ENCODE peak calls at places on chromosome 5, in nine cellular contexts. E, M, C, Y, A, S, F, Q and J are unnamed samples.

GRCh38 chr5:61409568-61409967 is 77.5 kb downstream of the ZSWIM6 start:
- DNase-seq in E (no peak), M (no peak), C (peak), Y (peak), A (no peak), S (no peak), F (no peak), Q (peak), J (peak)

GRCh38 chr5:91956738-91957137 is 573.6 kb upstream of the ARRDC3 start:
- DNase-seq in E (no peak), M (no peak), C (no peak), Y (no peak), A (no peak), S (no peak), F (no peak), Q (no peak), J (no peak)

GRCh38 chr5:84286662-84287061 is 98.0 kb downstream of the EDIL3 start:
- DNase-seq in E (peak), M (no peak), C (no peak), Y (no peak), A (no peak), S (no peak), F (no peak), Q (no peak), J (no peak)

GRCh38 chr5:154753792-154754191 is 1.4 kb upstream of the LARP1 start:
- DNase-seq in E (peak), M (no peak), C (peak), Y (peak), A (no peak), S (no peak), F (no peak), Q (peak), J (peak)

GRCh38 chr5:57566914-57567313 is 84.3 kb upstream of the ACTBL2 start:
- DNase-seq in E (no peak), M (no peak), C (peak), Y (no peak), A (no peak), S (no peak), F (no peak), Q (no peak), J (peak)

GRCh38 chr5:14400085-14400484 is 181.5 kb upstream of the OTULINL start:
- DNase-seq in E (no peak), M (no peak), C (peak), Y (peak), A (no peak), S (no peak), F (no peak), Q (no peak), J (peak)

GRCh38 chr5:61417345-61417744 is 85.3 kb downstream of the ZSWIM6 start:
- DNase-seq in E (no peak), M (no peak), C (no peak), Y (no peak), A (no peak), S (no peak), F (no peak), Q (no peak), J (no peak)

GRCh38 chr5:176748073-176748966 is 62.0 kb upstream of the UNC5A start:
- DNase-seq in E (no peak), M (no peak), C (no peak), Y (no peak), A (no peak), S (no peak), F (no peak), Q (peak), J (no peak)

GRCh38 chr5:31886206-31886605 is 247.3 kb downstream of the PDZD2 start:
- DNase-seq in E (no peak), M (no peak), C (no peak), Y (no peak), A (no peak), S (no peak), F (no peak), Q (no peak), J (no peak)

GRCh38 chr5:150624334-150625163 is 15.9 kb upstream of the SYNPO start:
- DNase-seq in E (no peak), M (no peak), C (no peak), Y (no peak), A (no peak), S (no peak), F (peak), Q (peak), J (no peak)

GRCh38 chr5:75243510-75243909 is 6.8 kb upstream of the ANKRD31 start:
- DNase-seq in E (no peak), M (no peak), C (no peak), Y (no peak), A (no peak), S (no peak), F (no peak), Q (no peak), J (no peak)

GRCh38 chr5:10297646-10298204 is 10.0 kb downstream of the CMBL start:
- DNase-seq in E (no peak), M (no peak), C (no peak), Y (no peak), A (no peak), S (no peak), F (no peak), Q (no peak), J (no peak)

GRCh38 chr5:33300209-33300742 is 140.5 kb upstream of the TARS1 start:
- DNase-seq in E (no peak), M (no peak), C (no peak), Y (no peak), A (no peak), S (no peak), F (no peak), Q (no peak), J (no peak)

GRCh38 chr5:3351581-3352442 is 243.8 kb upstream of the IRX1 start:
- DNase-seq in E (no peak), M (no peak), C (no peak), Y (no peak), A (no peak), S (no peak), F (no peak), Q (no peak), J (no peak)

GRCh38 chr5:82352146-82352791 is 74.1 kb upstream of the RPS23 start:
- DNase-seq in E (no peak), M (no peak), C (no peak), Y (no peak), A (no peak), S (no peak), F (no peak), Q (peak), J (no peak)

GRCh38 chr5:138702166-138702826 is 50.9 kb upstream of the CTNNA1 start:
- DNase-seq in E (no peak), M (no peak), C (peak), Y (no peak), A (no peak), S (no peak), F (no peak), Q (no peak), J (no peak)

GRCh38 chr5:62093981-62094380 is 212.0 kb upstream of the KIF2A start:
- DNase-seq in E (no peak), M (peak), C (peak), Y (no peak), A (no peak), S (no peak), F (no peak), Q (peak), J (peak)

GRCh38 chr5:149730620-149731331 is 666 bp downstream of the PPARGC1B start:
- DNase-seq in E (no peak), M (no peak), C (peak), Y (peak), A (peak), S (peak), F (peak), Q (peak), J (no peak)

GRCh38 chr5:172860520-172861443 is 26.7 kb downstream of the ERGIC1 start:
- DNase-seq in E (peak), M (no peak), C (peak), Y (peak), A (no peak), S (no peak), F (no peak), Q (peak), J (peak)

GRCh38 chr5:129852747-129853352 is 51.4 kb upstream of the CHSY3 start:
- DNase-seq in E (no peak), M (no peak), C (peak), Y (peak), A (peak), S (peak), F (peak), Q (peak), J (peak)

GRCh38 chr5:87650284-87650683 is 237.6 kb upstream of the CCNH start:
- DNase-seq in E (no peak), M (no peak), C (no peak), Y (no peak), A (no peak), S (no peak), F (no peak), Q (peak), J (no peak)

GRCh38 chr5:139660105-139660915 is 12.2 kb downstream of the CXXC5 start:
- DNase-seq in E (peak), M (no peak), C (no peak), Y (no peak), A (no peak), S (no peak), F (no peak), Q (peak), J (no peak)

GRCh38 chr5:131252824-131253171 is 11.1 kb upstream of the CDC42SE2 start:
- DNase-seq in E (no peak), M (no peak), C (no peak), Y (no peak), A (peak), S (peak), F (peak), Q (no peak), J (no peak)

GRCh38 chr5:158639876-158640570 is 459.7 kb downstream of the EBF1 start:
- DNase-seq in E (no peak), M (no peak), C (no peak), Y (peak), A (no peak), S (no peak), F (no peak), Q (no peak), J (peak)

GRCh38 chr5:6804766-6805165 is 91.5 kb downstream of the TENT4A start:
- DNase-seq in E (no peak), M (no peak), C (no peak), Y (peak), A (no peak), S (no peak), F (no peak), Q (no peak), J (peak)

GRCh38 chr5:52867809-52868208 is 80.1 kb downstream of the ITGA1 start:
- DNase-seq in E (no peak), M (no peak), C (peak), Y (peak), A (no peak), S (no peak), F (no peak), Q (no peak), J (peak)

GRCh38 chr5:116361171-116361967 is 213.3 kb downstream of the SEMA6A start:
- DNase-seq in E (peak), M (no peak), C (peak), Y (no peak), A (no peak), S (no peak), F (no peak), Q (no peak), J (peak)

GRCh38 chr5:103657301-103657700 is 94.7 kb upstream of the NUDT12 start:
- DNase-seq in E (no peak), M (no peak), C (no peak), Y (no peak), A (no peak), S (no peak), F (no peak), Q (no peak), J (no peak)

GRCh38 chr5:6644841-6645240 is 11.6 kb downstream of the SRD5A1 start:
- DNase-seq in E (no peak), M (no peak), C (peak), Y (peak), A (no peak), S (no peak), F (no peak), Q (no peak), J (peak)

GRCh38 chr5:14467251-14467650 is 114.3 kb upstream of the OTULINL start:
- DNase-seq in E (no peak), M (no peak), C (no peak), Y (no peak), A (no peak), S (no peak), F (no peak), Q (no peak), J (no peak)

GRCh38 chr5:127865273-127865672 is 162.1 kb downstream of the CCDC192 start:
- DNase-seq in E (no peak), M (no peak), C (no peak), Y (no peak), A (no peak), S (no peak), F (no peak), Q (no peak), J (no peak)

GRCh38 chr5:113357696-113358476 is 76.9 kb downstream of the TSSK1B start:
- DNase-seq in E (no peak), M (no peak), C (no peak), Y (no peak), A (no peak), S (no peak), F (no peak), Q (no peak), J (no peak)

GRCh38 chr5:1876708-1877433 is 5.9 kb downstream of the IRX4 start:
- DNase-seq in E (no peak), M (no peak), C (no peak), Y (no peak), A (no peak), S (no peak), F (no peak), Q (no peak), J (no peak)